ENCODE peak calls at places on chromosome 21, in ten cellular contexts. B, I, C, K, A, R, G, L, O and V are unnamed samples.

GRCh38 chr21:41651830-41652229 is 115.0 kb downstream of the RIPK4 start:
- DNase-seq in B (no peak), I (no peak), C (no peak), K (no peak), A (no peak), R (no peak), G (no peak), L (no peak), O (no peak), V (no peak)

GRCh38 chr21:22476726-22477646 is 1478.8 kb downstream of the NCAM2 start:
- DNase-seq in B (no peak), I (no peak), C (no peak), K (no peak), A (no peak), R (no peak), G (no peak), L (no peak), O (no peak), V (no peak)

GRCh38 chr21:42844411-42845113 is 34.8 kb downstream of the WDR4 start:
- DNase-seq in B (no peak), I (no peak), C (no peak), K (peak), A (no peak), R (peak), G (no peak), L (no peak), O (no peak), V (no peak)

GRCh38 chr21:38768385-38769071 is 37.2 kb upstream of the ETS2 start:
- DNase-seq in B (peak), I (peak), C (peak), K (no peak), A (no peak), R (no peak), G (no peak), L (no peak), O (peak), V (no peak)

GRCh38 chr21:42799516-42799915 is 79.8 kb downstream of the WDR4 start:
- DNase-seq in B (no peak), I (no peak), C (no peak), K (no peak), A (no peak), R (no peak), G (no peak), L (no peak), O (no peak), V (no peak)

GRCh38 chr21:25895565-25896205 is 160.9 kb downstream of the GABPA start:
- DNase-seq in B (no peak), I (no peak), C (no peak), K (no peak), A (no peak), R (no peak), G (no peak), L (no peak), O (peak), V (no peak)

GRCh38 chr21:39050839-39051560 is 132.3 kb downstream of the PSMG1 start:
- DNase-seq in B (no peak), I (no peak), C (no peak), K (no peak), A (no peak), R (no peak), G (no peak), L (no peak), O (no peak), V (no peak)

GRCh38 chr21:37146320-37147225 is 73.5 kb downstream of the TTC3 start:
- DNase-seq in B (no peak), I (no peak), C (no peak), K (no peak), A (no peak), R (no peak), G (no peak), L (no peak), O (peak), V (no peak)

GRCh38 chr21:36980280-36981048 is 14.0 kb upstream of the HLCS start:
- DNase-seq in B (no peak), I (peak), C (no peak), K (peak), A (no peak), R (peak), G (peak), L (peak), O (no peak), V (peak)

GRCh38 chr21:37870229-37870628 is 46.0 kb downstream of the KCNJ6 start:
- DNase-seq in B (no peak), I (no peak), C (no peak), K (no peak), A (no peak), R (no peak), G (no peak), L (no peak), O (no peak), V (no peak)

GRCh38 chr21:36310016-36310415 is 10.0 kb upstream of the MORC3 start:
- DNase-seq in B (no peak), I (peak), C (no peak), K (no peak), A (no peak), R (no peak), G (no peak), L (no peak), O (peak), V (no peak)

GRCh38 chr21:35136586-35137254 is 87.6 kb upstream of the RUNX1 start:
- DNase-seq in B (peak), I (no peak), C (no peak), K (no peak), A (no peak), R (no peak), G (no peak), L (no peak), O (no peak), V (no peak)

GRCh38 chr21:41598561-41599511 is 90.9 kb upstream of the TMPRSS2 start:
- DNase-seq in B (no peak), I (no peak), C (no peak), K (peak), A (no peak), R (peak), G (peak), L (no peak), O (no peak), V (no peak)

GRCh38 chr21:42337830-42338729 is 12.7 kb downstream of the TFF2 start:
- DNase-seq in B (peak), I (peak), C (no peak), K (no peak), A (peak), R (peak), G (peak), L (peak), O (peak), V (peak)

GRCh38 chr21:45406801-45407628 is 2.0 kb downstream of the COL18A1 start:
- DNase-seq in B (no peak), I (no peak), C (no peak), K (no peak), A (no peak), R (peak), G (no peak), L (no peak), O (no peak), V (peak)

GRCh38 chr21:45405819-45406762 is 1.1 kb downstream of the COL18A1 start:
- DNase-seq in B (no peak), I (no peak), C (no peak), K (no peak), A (peak), R (peak), G (no peak), L (no peak), O (no peak), V (peak)

GRCh38 chr21:45408271-45408791 is 3.4 kb downstream of the COL18A1 start:
- DNase-seq in B (no peak), I (no peak), C (no peak), K (no peak), A (no peak), R (peak), G (no peak), L (no peak), O (no peak), V (no peak)

GRCh38 chr21:45408811-45409261 is 3.9 kb downstream of the COL18A1 start:
- DNase-seq in B (no peak), I (no peak), C (no peak), K (no peak), A (no peak), R (peak), G (no peak), L (no peak), O (no peak), V (no peak)

GRCh38 chr21:45407629-45408247 is 2.8 kb downstream of the COL18A1 start:
- DNase-seq in B (no peak), I (no peak), C (no peak), K (no peak), A (no peak), R (no peak), G (no peak), L (no peak), O (no peak), V (no peak)
- TF ChIP-seq CTCF in B (no peak), I (no peak), C (peak), K (no peak), A (peak), R (no peak), G (no peak), L (peak), O (no peak), V (no peak)

GRCh38 chr21:27212444-27212843 is 245.6 kb upstream of the ADAMTS5 start:
- DNase-seq in B (no peak), I (no peak), C (no peak), K (no peak), A (no peak), R (no peak), G (no peak), L (no peak), O (no peak), V (no peak)

GRCh38 chr21:27219068-27219467 is 252.2 kb upstream of the ADAMTS5 start:
- DNase-seq in B (no peak), I (no peak), C (no peak), K (no peak), A (no peak), R (no peak), G (no peak), L (no peak), O (no peak), V (no peak)

GRCh38 chr21:27213328-27213727 is 246.4 kb upstream of the ADAMTS5 start:
- DNase-seq in B (no peak), I (no peak), C (no peak), K (no peak), A (no peak), R (no peak), G (no peak), L (no peak), O (no peak), V (no peak)
- TF ChIP-seq CTCF in B (peak), I (no peak), C (peak), K (no peak), A (peak), R (no peak), G (no peak), L (peak), O (no peak), V (no peak)

GRCh38 chr21:44932366-44933181 is 7.3 kb upstream of the SLX9 start:
- DNase-seq in B (no peak), I (peak), C (no peak), K (no peak), A (no peak), R (peak), G (no peak), L (no peak), O (peak), V (peak)
- TF ChIP-seq CTCF in B (peak), I (peak), C (peak), K (no peak), A (peak), R (peak), G (no peak), L (peak), O (peak), V (no peak)

GRCh38 chr21:31460985-31461384 is 116.9 kb upstream of the TIAM1 start:
- DNase-seq in B (no peak), I (no peak), C (no peak), K (no peak), A (no peak), R (no peak), G (no peak), L (no peak), O (no peak), V (no peak)

GRCh38 chr21:31456201-31456600 is 112.1 kb upstream of the TIAM1 start:
- DNase-seq in B (no peak), I (no peak), C (no peak), K (no peak), A (no peak), R (no peak), G (no peak), L (no peak), O (no peak), V (no peak)

GRCh38 chr21:31455506-31455905 is 111.4 kb upstream of the TIAM1 start:
- DNase-seq in B (no peak), I (no peak), C (no peak), K (no peak), A (no peak), R (no peak), G (no peak), L (no peak), O (no peak), V (no peak)

GRCh38 chr21:31457675-31458074 is 113.6 kb upstream of the TIAM1 start:
- DNase-seq in B (no peak), I (no peak), C (no peak), K (no peak), A (no peak), R (no peak), G (no peak), L (no peak), O (no peak), V (peak)

GRCh38 chr21:31459457-31459856 is 115.4 kb upstream of the TIAM1 start:
- DNase-seq in B (no peak), I (no peak), C (no peak), K (no peak), A (no peak), R (no peak), G (no peak), L (no peak), O (no peak), V (peak)
- TF ChIP-seq CTCF in B (no peak), I (no peak), C (no peak), K (no peak), A (no peak), R (no peak), G (no peak), L (peak), O (no peak), V (peak)

GRCh38 chr21:31198575-31198974 is 145.5 kb downstream of the TIAM1 start:
- DNase-seq in B (no peak), I (peak), C (no peak), K (no peak), A (peak), R (no peak), G (no peak), L (no peak), O (peak), V (no peak)
- TF ChIP-seq CTCF in B (peak), I (peak), C (peak), K (no peak), A (peak), R (peak), G (peak), L (peak), O (no peak), V (peak)

GRCh38 chr21:29298348-29299045 is at the start of gene BACH1:
- DNase-seq in B (peak), I (peak), C (no peak), K (peak), A (no peak), R (peak), G (peak), L (peak), O (peak), V (peak)
- TF ChIP-seq CTCF in B (peak), I (peak), C (peak), K (peak), A (peak), R (peak), G (no peak), L (peak), O (peak), V (peak)

DNA sequence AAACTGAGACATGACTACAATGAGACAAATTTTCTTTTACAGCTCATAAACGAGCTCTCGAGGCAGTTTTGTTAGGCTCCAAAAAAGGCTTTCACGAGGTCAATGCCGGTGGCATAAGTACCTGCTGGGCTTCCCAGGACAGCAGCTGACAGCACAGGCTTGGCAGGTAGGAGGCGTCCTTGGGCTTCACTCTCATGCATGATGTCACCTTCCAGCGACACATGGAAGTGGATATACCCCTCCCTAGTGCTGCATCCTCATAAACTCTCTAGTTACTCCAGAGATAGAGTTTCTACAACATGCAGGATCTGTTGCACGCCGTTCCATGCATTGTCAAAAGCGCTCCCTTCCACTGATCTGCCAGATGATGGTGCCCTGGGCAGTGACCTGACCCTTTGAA is 112.5 kb upstream of the PAXBP1 start:
- DNase-seq in B (no peak), I (no peak), C (no peak), K (no peak), A (no peak), R (no peak), G (no peak), L (no peak), O (no peak), V (no peak)
- TF ChIP-seq CTCF in B (no peak), I (no peak), C (no peak), K (no peak), A (no peak), R (no peak), G (no peak), L (no peak), O (no peak), V (no peak)

GRCh38 chr21:16192900-16193299 is 463.1 kb downstream of the USP25 start:
- DNase-seq in B (no peak), I (no peak), C (no peak), K (no peak), A (peak), R (no peak), G (no peak), L (no peak), O (no peak), V (no peak)

GRCh38 chr21:16194851-16195251 is 465.1 kb downstream of the USP25 start:
- DNase-seq in B (no peak), I (no peak), C (no peak), K (no peak), A (peak), R (no peak), G (no peak), L (no peak), O (no peak), V (no peak)

GRCh38 chr21:16195476-16195875 is 465.7 kb downstream of the USP25 start:
- DNase-seq in B (no peak), I (no peak), C (no peak), K (no peak), A (peak), R (no peak), G (no peak), L (no peak), O (no peak), V (no peak)

GRCh38 chr21:16195896-16196443 is 466.2 kb downstream of the USP25 start:
- DNase-seq in B (no peak), I (no peak), C (no peak), K (no peak), A (peak), R (no peak), G (no peak), L (no peak), O (no peak), V (no peak)

DNA sequence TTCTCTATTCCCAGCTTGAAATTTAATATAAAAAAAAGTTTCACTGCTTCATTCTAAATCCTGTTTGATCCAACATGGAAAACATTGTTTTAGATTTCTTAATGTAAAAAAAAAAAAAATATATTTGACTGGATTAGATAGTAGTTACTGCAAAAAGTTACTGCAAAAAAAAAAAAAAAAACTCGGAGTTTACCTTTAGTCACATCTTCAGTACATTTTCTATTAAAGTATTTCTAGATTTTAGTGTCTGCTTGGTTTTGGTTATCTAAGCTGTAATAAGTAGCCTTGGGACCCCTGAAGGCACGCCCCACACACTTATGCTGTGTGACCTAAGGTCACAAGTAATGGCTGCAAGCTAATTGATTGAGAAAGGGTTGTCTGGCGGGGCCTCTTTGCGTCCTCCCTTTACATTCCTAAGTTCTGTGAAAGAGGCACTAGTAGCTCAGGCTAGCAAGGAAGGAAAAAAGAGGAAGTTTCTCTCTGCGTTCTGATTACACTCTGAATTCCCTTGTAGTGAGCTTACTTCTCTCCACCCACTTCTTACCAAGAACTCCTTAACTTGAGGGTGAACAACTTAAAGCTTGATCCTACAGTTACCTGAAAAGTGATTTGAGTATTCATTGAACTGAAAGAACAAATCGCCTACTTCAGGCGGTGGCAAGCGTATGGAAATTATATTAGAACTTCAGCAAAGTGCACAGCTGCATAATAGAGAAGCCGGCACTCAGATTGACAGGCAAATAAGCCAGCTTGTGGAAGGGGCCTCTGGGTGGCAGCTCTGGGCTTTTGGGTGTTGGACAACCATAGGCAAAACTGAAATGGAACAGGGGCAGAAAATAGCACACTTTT is 464.2 kb downstream of the USP25 start:
- DNase-seq in B (peak), I (no peak), C (peak), K (peak), A (peak), R (peak), G (no peak), L (no peak), O (peak), V (peak)
- TF ChIP-seq CTCF in B (peak), I (peak), C (peak), K (no peak), A (peak), R (no peak), G (no peak), L (no peak), O (no peak), V (no peak)